ENCODE peak calls at places on chromosomes 12 and 14, in six cellular contexts. X, E, M, L, U and T are unnamed samples. For H3K4me1, the result is how much of the 10 kb centered on the place peaks cover.

GRCh38 chr12:65754744-65755595 is 69.3 kb upstream of the HMGA2 start:
- DNase-seq in X (no peak), E (no peak), M (no peak), L (no peak), U (no peak), T (no peak)

GRCh38 chr12:27081668-27082091 is 698 bp downstream of the C12orf71 start:
- DNase-seq in X (no peak), E (no peak), M (no peak), L (peak), U (no peak), T (no peak)

GRCh38 chr14:33943081-33943480 is 7.8 kb downstream of the EGLN3 start:
- DNase-seq in X (no peak), E (no peak), M (no peak), L (no peak), U (no peak), T (peak)

GRCh38 chr14:90543876-90544275 is 147.0 kb downstream of the CALM1 start:
- DNase-seq in X (no peak), E (no peak), M (peak), L (no peak), U (no peak), T (no peak)

GRCh38 chr12:53062011-53062961 is 12.4 kb downstream of the TNS2 start:
- DNase-seq in X (peak), E (peak), M (no peak), L (no peak), U (no peak), T (no peak)

GRCh38 chr14:44846232-44846824 is 115.4 kb downstream of the KLHL28 start:
- DNase-seq in X (no peak), E (no peak), M (no peak), L (peak), U (no peak), T (no peak)

GRCh38 chr12:72296389-72296788 is 24.2 kb downstream of the TRHDE start:
- DNase-seq in X (no peak), E (no peak), M (no peak), L (no peak), U (no peak), T (no peak)

GRCh38 chr12:15044461-15044860 is 71.6 kb downstream of the PDE6H start:
- DNase-seq in X (peak), E (no peak), M (no peak), L (peak), U (no peak), T (no peak)

GRCh38 chr12:42732908-42733411 is 143.4 kb upstream of the PRICKLE1 start:
- DNase-seq in X (no peak), E (no peak), M (no peak), L (no peak), U (no peak), T (no peak)

GRCh38 chr12:4269279-4269991 is 4.1 kb upstream of the CCND2 start:
- DNase-seq in X (peak), E (peak), M (peak), L (peak), U (no peak), T (peak)

GRCh38 chr14:24426150-24426911 is 3.1 kb downstream of the CBLN3 start:
- DNase-seq in X (no peak), E (no peak), M (no peak), L (no peak), U (no peak), T (no peak)

GRCh38 chr12:128942960-128943477 is 89.7 kb downstream of the GLT1D1 start:
- DNase-seq in X (no peak), E (no peak), M (no peak), L (no peak), U (no peak), T (no peak)

GRCh38 chr12:114636723-114637480 is 47.1 kb downstream of the TBX3 start:
- DNase-seq in X (no peak), E (no peak), M (no peak), L (peak), U (no peak), T (peak)

GRCh38 chr14:63852271-63852816 is 460 bp upstream of the SYNE2 start:
- DNase-seq in X (no peak), E (no peak), M (no peak), L (peak), U (no peak), T (peak)

GRCh38 chr14:65637780-65638179 is 225.2 kb downstream of the FUT8 start:
- DNase-seq in X (no peak), E (no peak), M (no peak), L (peak), U (no peak), T (no peak)

GRCh38 chr12:42893802-42894201 is 304.3 kb upstream of the PRICKLE1 start:
- DNase-seq in X (no peak), E (no peak), M (no peak), L (no peak), U (no peak), T (no peak)

GRCh38 chr14:65403231-65403630 is 9.3 kb upstream of the FUT8 start:
- DNase-seq in X (no peak), E (no peak), M (no peak), L (peak), U (no peak), T (no peak)

GRCh38 chr12:92365333-92365732 is 219.7 kb upstream of the BTG1 start:
- DNase-seq in X (no peak), E (no peak), M (no peak), L (no peak), U (no peak), T (no peak)

GRCh38 chr14:91453744-91454143 is 36.1 kb upstream of the CCDC88C start:
- DNase-seq in X (no peak), E (no peak), M (no peak), L (no peak), U (no peak), T (no peak)

GRCh38 chr14:31207746-31208545 is at the start of gene HECTD1:
- DNase-seq in X (peak), E (no peak), M (peak), L (peak), U (peak), T (peak)

GRCh38 chr14:90760591-90761316 is 55.5 kb downstream of the TTC7B start:
- DNase-seq in X (no peak), E (no peak), M (no peak), L (peak), U (no peak), T (no peak)

GRCh38 chr12:105485321-105485910 is 154.9 kb downstream of the C12orf75 start:
- DNase-seq in X (peak), E (peak), M (no peak), L (peak), U (no peak), T (peak)

GRCh38 chr14:47539065-47539464 is 136.3 kb downstream of the MDGA2 start:
- DNase-seq in X (no peak), E (no peak), M (no peak), L (peak), U (no peak), T (no peak)

GRCh38 chr12:92582888-92583287 is 119.9 kb upstream of the PLEKHG7 start:
- DNase-seq in X (no peak), E (no peak), M (no peak), L (no peak), U (no peak), T (no peak)

GRCh38 chr12:47121146-47121545 is 41.4 kb upstream of the AMIGO2 start:
- DNase-seq in X (no peak), E (no peak), M (no peak), L (no peak), U (no peak), T (no peak)

GRCh38 chr14:104680806-104681688 is 8.4 kb upstream of the INF2 start:
- DNase-seq in X (peak), E (no peak), M (peak), L (peak), U (peak), T (no peak)

GRCh38 chr12:75825686-75826085 is 205.9 kb downstream of the PHLDA1 start:
- DNase-seq in X (no peak), E (no peak), M (no peak), L (peak), U (no peak), T (no peak)

GRCh38 chr14:33030406-33030805 is 91.7 kb downstream of the NPAS3 start:
- DNase-seq in X (no peak), E (no peak), M (no peak), L (no peak), U (no peak), T (no peak)

GRCh38 chr12:1217191-1217949 is 226.3 kb downstream of the ERC1 start:
- DNase-seq in X (no peak), E (no peak), M (no peak), L (peak), U (no peak), T (no peak)

GRCh38 chr14:69612759-69613145 is 1.4 kb downstream of the SUSD6 start:
- DNase-seq in X (no peak), E (no peak), M (no peak), L (no peak), U (no peak), T (no peak)
- TF ChIP-seq CTCF in X (no peak), E (no peak), M (no peak), L (peak), U (no peak), T (no peak)

GRCh38 chr12:113200016-113200797 is 14.7 kb downstream of the RITA1 start:
- DNase-seq in X (no peak), E (no peak), M (no peak), L (no peak), U (no peak), T (no peak)
- H3K4me1 ChIP-seq in X (under half), E (under half), M (under half), L (under half), U (under half), T (under half)

GRCh38 chr14:20487402-20487742 is 18.0 kb upstream of the RNASE10 start:
- DNase-seq in X (no peak), E (no peak), M (no peak), L (no peak), U (no peak), T (no peak)
- TF ChIP-seq CTCF in X (no peak), E (no peak), M (no peak), L (no peak), U (no peak), T (no peak)

GRCh38 chr14:76922092-76922491 is 95.9 kb downstream of the LRRC74A start:
- DNase-seq in X (no peak), E (no peak), M (no peak), L (no peak), U (no peak), T (no peak)

GRCh38 chr14:76920572-76921175 is 94.5 kb downstream of the LRRC74A start:
- DNase-seq in X (no peak), E (no peak), M (no peak), L (peak), U (no peak), T (no peak)

GRCh38 chr14:76924363-76925151 is 98.3 kb downstream of the LRRC74A start:
- DNase-seq in X (no peak), E (no peak), M (no peak), L (no peak), U (no peak), T (peak)

GRCh38 chr14:76923422-76924362 is 97.5 kb downstream of the LRRC74A start:
- DNase-seq in X (no peak), E (peak), M (no peak), L (no peak), U (no peak), T (no peak)

GRCh38 chr14:76922599-76922998 is 96.4 kb downstream of the LRRC74A start:
- DNase-seq in X (no peak), E (no peak), M (no peak), L (peak), U (no peak), T (no peak)
- H3K4me1 ChIP-seq in X (half or more), E (half or more), M (under half), L (under half), U (under half), T (under half)

DNA sequence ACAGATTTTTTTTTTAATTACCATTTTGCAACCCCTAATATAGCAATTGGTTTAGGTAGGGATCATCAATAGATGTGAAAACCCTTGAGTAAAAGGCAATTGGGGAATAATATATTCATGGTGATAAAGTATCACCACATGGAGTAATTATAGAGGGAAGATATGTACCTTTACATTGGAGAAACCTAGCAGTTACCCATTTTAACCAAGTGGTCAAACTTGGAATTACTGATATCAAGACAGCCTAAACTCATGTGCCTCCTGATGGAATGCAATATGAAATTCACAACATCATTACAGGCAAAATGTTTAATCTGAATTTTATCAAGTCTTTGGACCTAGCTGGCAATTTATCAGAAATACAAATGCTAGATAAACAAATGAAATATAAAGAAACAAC is 6.7 kb upstream of the SLC10A1 start:
- DNase-seq in X (no peak), E (no peak), M (no peak), L (no peak), U (no peak), T (no peak)
- TF ChIP-seq CTCF in X (no peak), E (no peak), M (no peak), L (peak), U (no peak), T (no peak)

GRCh38 chr14:76274324-76274723 is 101.6 kb upstream of the ESRRB start:
- DNase-seq in X (no peak), E (no peak), M (no peak), L (no peak), U (no peak), T (no peak)

GRCh38 chr14:76282581-76282980 is 93.4 kb upstream of the ESRRB start:
- DNase-seq in X (no peak), E (no peak), M (no peak), L (no peak), U (no peak), T (no peak)

GRCh38 chr14:76277586-76278130 is 98.3 kb upstream of the ESRRB start:
- DNase-seq in X (no peak), E (no peak), M (no peak), L (no peak), U (no peak), T (no peak)

GRCh38 chr14:76280221-76280620 is 95.7 kb upstream of the ESRRB start:
- DNase-seq in X (no peak), E (no peak), M (no peak), L (no peak), U (no peak), T (no peak)
- H3K4me1 ChIP-seq in X (under half), E (under half), M (under half), L (under half), U (under half), T (under half)

GRCh38 chr12:64392221-64392620 is 1.7 kb upstream of the C12orf56 start:
- DNase-seq in X (no peak), E (no peak), M (no peak), L (peak), U (no peak), T (no peak)
- TF ChIP-seq CTCF in X (no peak), E (no peak), M (peak), L (peak), U (no peak), T (no peak)